ENCODE peak calls at places on chromosomes 7 and 10, in eight cellular contexts. D is activated T-helper 17 cell treated with anti-CD3 and anti-CD28 coated beads, Interleukin-2, amount 50 U/mL, for 72 hours; X is mucosa of descending colon; C is CD4-positive, alpha-beta T cell; P is activated CD8-positive, alpha-beta memory T cell treated with anti-CD3 and anti-CD28 coated beads, Interleukin-2, amount 10 ng/mL, durations not matched to agents 7 days and 5 days; E is aorta; B is esophagus mucosa; L is pancreas. H is an unnamed sample.

GRCh38 chr10:80870282-80870681 is 332.6 kb downstream of the SH2D4B start:
- ATAC-seq in B (no peak), P (no peak), X (no peak), C (no peak), E (no peak), L (no peak), D (no peak), H (no peak)

GRCh38 chr7:159065151-159065550 is 79.5 kb downstream of the VIPR2 start:
- ATAC-seq in P (no peak), L (no peak), C (no peak), E (no peak), B (no peak), D (no peak), X (no peak), H (no peak)

GRCh38 chr7:90752051-90752450 is 155.9 kb downstream of the CDK14 start:
- ATAC-seq in C (no peak), L (no peak), B (no peak), X (no peak), P (no peak), D (no peak), E (no peak), H (no peak)

GRCh38 chr7:122633472-122633871 is 65.4 kb downstream of the RNF133 start:
- ATAC-seq in P (no peak), X (no peak), E (no peak), L (no peak), C (no peak), B (no peak), D (no peak), H (no peak)

GRCh38 chr10:103807996-103808395 is 47.4 kb downstream of the SH3PXD2A start:
- ATAC-seq in C (no peak), X (no peak), E (no peak), P (no peak), B (no peak), D (no peak), L (no peak), H (no peak)

GRCh38 chr7:18426564-18427226 is 68.9 kb upstream of the HDAC9 start:
- ATAC-seq in P (no peak), X (no peak), L (no peak), E (no peak), D (no peak), B (no peak), C (no peak), H (no peak)

GRCh38 chr7:50226669-50227068 is 77.8 kb upstream of the IKZF1 start:
- ATAC-seq in P (peak; percentile 76), L (no peak), X (no peak), C (peak; percentile 26), E (no peak), D (peak; percentile 98), B (no peak), H (peak; percentile 48)

GRCh38 chr7:142835487-142835886 is 19.4 kb upstream of the EPHB6 start:
- ATAC-seq in C (peak; percentile 39), E (no peak), L (no peak), D (no peak), B (no peak), P (no peak), X (no peak), H (no peak)